ENCODE peak calls at places on chromosomes 1 and 21, in six cellular contexts. E is activated T-cell treated with anti-CD3 and anti-CD28 coated beads for 48 hours, G is H4, C is IMR-90, K is HEK293T, L is dermis blood vessel endothelial cell. F is an unnamed sample.

GRCh38 chr1:20058531-20058930 is 11.5 kb upstream of the PLA2G5 start:
- DNase-seq in E (peak; percentile 35), G (peak; percentile 48), C (peak; percentile 82), K (no peak), L (peak; percentile 16), F (peak; percentile 69)

GRCh38 chr1:227521782-227522181 is 41.6 kb upstream of the ZNF678 start:
- DNase-seq in E (no peak), G (no peak), C (no peak), K (no peak), L (no peak), F (no peak)

GRCh38 chr1:63877816-63878215 is 104.0 kb downstream of the ROR1 start:
- DNase-seq in E (no peak), G (peak; percentile 81), C (peak; percentile 75), K (no peak), L (no peak), F (peak; percentile 65)

GRCh38 chr1:172955161-172955821 is 95.5 kb downstream of the TNFSF18 start:
- DNase-seq in E (no peak), G (no peak), C (peak; percentile 90), K (no peak), L (peak; percentile 86), F (no peak)

GRCh38 chr1:166874464-166874863 is 1.6 kb downstream of the TADA1 start:
- DNase-seq in E (no peak), G (no peak), C (no peak), K (no peak), L (no peak), F (no peak)

GRCh38 chr1:31689394-31689793 is 14.4 kb downstream of the COL16A1 start:
- DNase-seq in E (no peak), G (no peak), C (no peak), K (no peak), L (no peak), F (peak; percentile 45)

GRCh38 chr1:234731371-234732085 is 121.5 kb upstream of the IRF2BP2 start:
- DNase-seq in E (peak; percentile 30), G (no peak), C (peak; percentile 93), K (no peak), L (peak; percentile 74), F (peak; percentile 37)

GRCh38 chr1:208203127-208203847 is 40.9 kb downstream of the PLXNA2 start:
- DNase-seq in E (no peak), G (peak; percentile 67), C (peak; percentile 46), K (no peak), L (peak; percentile 93), F (no peak)

GRCh38 chr1:236403905-236404696 is 10.0 kb downstream of the EDARADD start:
- DNase-seq in E (no peak), G (no peak), C (no peak), K (peak; percentile 39), L (no peak), F (no peak)

GRCh38 chr1:96236156-96236739 is 485.3 kb upstream of the PTBP2 start:
- DNase-seq in E (no peak), G (peak; percentile 21), C (peak; percentile 75), K (peak; percentile 16), L (peak; percentile 84), F (peak; percentile 44)

GRCh38 chr1:89978763-89979162 is 16.1 kb upstream of the ZNF326 start:
- DNase-seq in E (no peak), G (no peak), C (peak; percentile 74), K (no peak), L (no peak), F (no peak)

GRCh38 chr1:158037876-158038359 is 44.5 kb downstream of the KIRREL1 start:
- DNase-seq in E (no peak), G (peak; percentile 38), C (peak; percentile 67), K (no peak), L (peak; percentile 73), F (no peak)

GRCh38 chr1:236979149-236979890 is 24.9 kb downstream of the MT1HL1 start:
- DNase-seq in E (no peak), G (no peak), C (no peak), K (no peak), L (no peak), F (no peak)

GRCh38 chr1:217660353-217661062 is 29.4 kb downstream of the SPATA17 start:
- DNase-seq in E (no peak), G (peak; percentile 25), C (peak; percentile 90), K (peak; percentile 18), L (peak; percentile 54), F (peak; percentile 61)

GRCh38 chr1:196115641-196116040 is 492.6 kb downstream of the KCNT2 start:
- DNase-seq in E (no peak), G (peak; percentile 41), C (peak; percentile 70), K (no peak), L (no peak), F (no peak)

GRCh38 chr21:43810505-43811261 is 21.3 kb downstream of the RRP1 start:
- DNase-seq in E (peak; percentile 91), G (peak; percentile 52), C (peak; percentile 44), K (peak; percentile 96), L (peak; percentile 83), F (peak; percentile 81)

GRCh38 chr21:14583629-14584251 is 37.6 kb upstream of the SAMSN1 start:
- DNase-seq in E (no peak), G (no peak), C (no peak), K (no peak), L (no peak), F (no peak)

GRCh38 chr1:214362188-214362882 is 81.4 kb downstream of the SMYD2 start:
- DNase-seq in E (no peak), G (no peak), C (peak; percentile 32), K (no peak), L (peak; percentile 57), F (no peak)

GRCh38 chr21:44526096-44526997 is 13.6 kb downstream of the KRTAP10-1 start:
- DNase-seq in E (no peak), G (no peak), C (no peak), K (no peak), L (no peak), F (no peak)

GRCh38 chr1:84163123-84164038 is 19.3 kb downstream of the PRKACB start:
- DNase-seq in E (no peak), G (no peak), C (no peak), K (no peak), L (no peak), F (no peak)

GRCh38 chr1:167420510-167420909 is 97.8 kb downstream of the CD247 start:
- DNase-seq in E (no peak), G (no peak), C (no peak), K (no peak), L (no peak), F (no peak)

GRCh38 chr1:175498002-175498401 is 245.4 kb downstream of the TNR start:
- DNase-seq in E (no peak), G (peak; percentile 29), C (no peak), K (no peak), L (no peak), F (no peak)

GRCh38 chr1:163730366-163730765 is 408.6 kb downstream of the NUF2 start:
- DNase-seq in E (no peak), G (peak; percentile 30), C (no peak), K (no peak), L (no peak), F (no peak)

F was measured in SW480.